ENCODE peak calls at places on chromosomes 2 and 18, in four cellular contexts. One of them, this sample, is unnamed.

GRCh38 chr2:218329027-218329825 is 27.4 kb upstream of the CATIP start:
- DNase-seq in NCI-H1417: no peak
- DNase-seq in T-helper 9 cell: no peak
- DNase-seq in effector memory CD8-positive, alpha-beta T cell: no peak
- DNase-seq in this sample: no peak

GRCh38 chr18:22713511-22713910 is 219.6 kb upstream of the RBBP8 start:
- DNase-seq in NCI-H1417: no peak
- DNase-seq in T-helper 9 cell: no peak
- DNase-seq in effector memory CD8-positive, alpha-beta T cell: no peak
- DNase-seq in this sample: no peak

GRCh38 chr2:11746807-11747459 is 501 bp downstream of the LPIN1 start:
- DNase-seq in NCI-H1417: peak; percentile 60
- DNase-seq in T-helper 9 cell: no peak
- DNase-seq in effector memory CD8-positive, alpha-beta T cell: no peak
- DNase-seq in this sample: no peak

GRCh38 chr2:70941701-70942100 is 6.0 kb downstream of the ATP6V1B1 start:
- DNase-seq in NCI-H1417: no peak
- DNase-seq in T-helper 9 cell: no peak
- DNase-seq in effector memory CD8-positive, alpha-beta T cell: no peak
- DNase-seq in this sample: no peak

GRCh38 chr2:240191001-240191400 is 50.5 kb upstream of the OTOS start:
- DNase-seq in NCI-H1417: no peak
- DNase-seq in T-helper 9 cell: no peak
- DNase-seq in effector memory CD8-positive, alpha-beta T cell: no peak
- DNase-seq in this sample: no peak

GRCh38 chr18:66432636-66433035 is 171.3 kb downstream of the CDH19 start:
- DNase-seq in NCI-H1417: no peak
- DNase-seq in T-helper 9 cell: no peak
- DNase-seq in effector memory CD8-positive, alpha-beta T cell: no peak
- DNase-seq in this sample: no peak

GRCh38 chr2:220528180-220528579 is 900.8 kb downstream of the SLC4A3 start:
- DNase-seq in NCI-H1417: no peak
- DNase-seq in T-helper 9 cell: no peak
- DNase-seq in effector memory CD8-positive, alpha-beta T cell: no peak
- DNase-seq in this sample: no peak

GRCh38 chr2:10215393-10215935 is 87.2 kb upstream of the HPCAL1 start:
- DNase-seq in NCI-H1417: no peak
- DNase-seq in T-helper 9 cell: no peak
- DNase-seq in effector memory CD8-positive, alpha-beta T cell: no peak
- DNase-seq in this sample: no peak

GRCh38 chr2:129883121-129883520 is 96.3 kb upstream of the RAB6C start:
- DNase-seq in NCI-H1417: no peak
- DNase-seq in T-helper 9 cell: no peak
- DNase-seq in effector memory CD8-positive, alpha-beta T cell: no peak
- DNase-seq in this sample: no peak

GRCh38 chr2:240812301-240812680 is 7.7 kb downstream of the KIF1A start:
- DNase-seq in NCI-H1417: no peak
- DNase-seq in T-helper 9 cell: no peak
- DNase-seq in effector memory CD8-positive, alpha-beta T cell: no peak
- DNase-seq in this sample: no peak

GRCh38 chr2:144183744-144184143 is 336.2 kb downstream of the ZEB2 start:
- DNase-seq in NCI-H1417: no peak
- DNase-seq in T-helper 9 cell: peak; percentile 53
- DNase-seq in effector memory CD8-positive, alpha-beta T cell: peak; percentile 61
- DNase-seq in this sample: no peak

GRCh38 chr2:72109904-72110303 is 37.8 kb downstream of the CYP26B1 start:
- DNase-seq in NCI-H1417: no peak
- DNase-seq in T-helper 9 cell: no peak
- DNase-seq in effector memory CD8-positive, alpha-beta T cell: no peak
- DNase-seq in this sample: no peak

GRCh38 chr2:80410346-80410745 is 105.8 kb upstream of the LRRTM1 start:
- DNase-seq in NCI-H1417: no peak
- DNase-seq in T-helper 9 cell: no peak
- DNase-seq in effector memory CD8-positive, alpha-beta T cell: no peak
- DNase-seq in this sample: no peak

GRCh38 chr18:61998957-61999356 is 106.2 kb upstream of the RNF152 start:
- DNase-seq in NCI-H1417: no peak
- DNase-seq in T-helper 9 cell: no peak
- DNase-seq in effector memory CD8-positive, alpha-beta T cell: no peak
- DNase-seq in this sample: no peak

GRCh38 chr2:75146903-75147332 is 52.4 kb downstream of the TACR1 start:
- DNase-seq in NCI-H1417: no peak
- DNase-seq in T-helper 9 cell: no peak
- DNase-seq in effector memory CD8-positive, alpha-beta T cell: no peak
- DNase-seq in this sample: no peak

GRCh38 chr2:42368817-42369550 is 8.0 kb upstream of the COX7A2L start:
- DNase-seq in NCI-H1417: no peak
- DNase-seq in T-helper 9 cell: no peak
- DNase-seq in effector memory CD8-positive, alpha-beta T cell: no peak
- DNase-seq in this sample: peak; percentile 83

GRCh38 chr2:238771639-238772038 is 76.2 kb upstream of the TWIST2 start:
- DNase-seq in NCI-H1417: no peak
- DNase-seq in T-helper 9 cell: no peak
- DNase-seq in effector memory CD8-positive, alpha-beta T cell: no peak
- DNase-seq in this sample: no peak

GRCh38 chr2:207337234-207338219 is 171.8 kb upstream of the KLF7 start:
- DNase-seq in NCI-H1417: peak; percentile 25
- DNase-seq in T-helper 9 cell: no peak
- DNase-seq in effector memory CD8-positive, alpha-beta T cell: no peak
- DNase-seq in this sample: no peak

This sample was measured in DMS153.